ENCODE peak calls at places on chromosome 15, in nine cellular contexts. B, I, T, P, S, O, R, X and L are unnamed samples.

GRCh38 chr15:57961919-57962318 is 103.6 kb downstream of the ALDH1A2 start:
- DNase-seq in B (no peak), I (no peak), T (no peak), P (no peak), S (no peak), O (no peak), R (no peak), X (no peak), L (no peak)

GRCh38 chr15:101675796-101676582 is 23.8 kb upstream of the TM2D3 start:
- DNase-seq in B (peak; percentile 89), I (peak; percentile 63), T (peak; percentile 54), P (peak; percentile 47), S (peak; percentile 72), O (no peak), R (peak; percentile 68), X (peak; percentile 88), L (no peak)

GRCh38 chr15:31338879-31339557 is 12.4 kb downstream of the KLF13 start:
- DNase-seq in B (peak; percentile 79), I (no peak), T (peak; percentile 58), P (peak; percentile 47), S (peak; percentile 27), O (no peak), R (peak; percentile 77), X (peak; percentile 59), L (peak; percentile 64)

GRCh38 chr15:74270854-74271520 is 34.9 kb downstream of the CCDC33 start:
- DNase-seq in B (no peak), I (no peak), T (no peak), P (no peak), S (no peak), O (no peak), R (no peak), X (no peak), L (no peak)

GRCh38 chr15:66071160-66071559 is 182.4 kb downstream of the MEGF11 start:
- DNase-seq in B (no peak), I (no peak), T (no peak), P (no peak), S (no peak), O (no peak), R (no peak), X (no peak), L (no peak)

GRCh38 chr15:83547168-83547567 is 100.0 kb downstream of the SH3GL3 start:
- DNase-seq in B (no peak), I (no peak), T (no peak), P (no peak), S (no peak), O (no peak), R (no peak), X (no peak), L (no peak)

GRCh38 chr15:63323798-63324651 is 46.6 kb downstream of the APH1B start:
- DNase-seq in B (no peak), I (no peak), T (no peak), P (no peak), S (no peak), O (no peak), R (no peak), X (no peak), L (peak; percentile 31)

GRCh38 chr15:58440922-58441321 is 9.1 kb downstream of the LIPC start:
- DNase-seq in B (no peak), I (no peak), T (peak; percentile 85), P (no peak), S (peak; percentile 72), O (no peak), R (no peak), X (no peak), L (no peak)

GRCh38 chr15:72117448-72117697 is 577 bp downstream of the MYO9A start:
- DNase-seq in B (peak; percentile 69), I (peak; percentile 90), T (peak; percentile 87), P (peak; percentile 87), S (peak; percentile 68), O (peak; percentile 76), R (peak; percentile 67), X (peak; percentile 83), L (peak; percentile 79)

GRCh38 chr15:64507293-64507802 is 47.0 kb downstream of the ZNF609 start:
- DNase-seq in B (peak; percentile 92), I (peak; percentile 14), T (peak; percentile 42), P (no peak), S (no peak), O (peak; percentile 62), R (peak; percentile 93), X (peak; percentile 89), L (peak; percentile 68)

GRCh38 chr15:33985287-33985686 is 17.0 kb downstream of the CHRM5 start:
- DNase-seq in B (peak; percentile 90), I (peak; percentile 47), T (peak; percentile 21), P (no peak), S (no peak), O (no peak), R (peak; percentile 93), X (peak; percentile 25), L (no peak)

GRCh38 chr15:60520041-60520824 is 41.3 kb upstream of the ICE2 start:
- DNase-seq in B (peak; percentile 61), I (no peak), T (peak; percentile 43), P (no peak), S (peak; percentile 93), O (no peak), R (peak; percentile 30), X (no peak), L (no peak)

GRCh38 chr15:100043732-100044131 is 298.0 kb downstream of the ADAMTS17 start:
- DNase-seq in B (no peak), I (no peak), T (no peak), P (no peak), S (no peak), O (no peak), R (no peak), X (no peak), L (no peak)

GRCh38 chr15:101439285-101439919 is 50.1 kb downstream of the PCSK6 start:
- DNase-seq in B (no peak), I (no peak), T (peak; percentile 65), P (no peak), S (peak; percentile 10), O (no peak), R (peak; percentile 17), X (peak; percentile 30), L (no peak)

GRCh38 chr15:39491115-39491916 is 89.6 kb upstream of the THBS1 start:
- DNase-seq in B (no peak), I (no peak), T (no peak), P (no peak), S (no peak), O (no peak), R (no peak), X (no peak), L (no peak)

GRCh38 chr15:45168751-45169551 is 18.8 kb downstream of the SHF start:
- DNase-seq in B (no peak), I (no peak), T (no peak), P (no peak), S (no peak), O (no peak), R (no peak), X (no peak), L (peak; percentile 82)

GRCh38 chr15:94745371-94745770 is 514.0 kb downstream of the MCTP2 start:
- DNase-seq in B (no peak), I (peak; percentile 34), T (no peak), P (no peak), S (no peak), O (no peak), R (peak; percentile 7), X (no peak), L (no peak)

DNA sequence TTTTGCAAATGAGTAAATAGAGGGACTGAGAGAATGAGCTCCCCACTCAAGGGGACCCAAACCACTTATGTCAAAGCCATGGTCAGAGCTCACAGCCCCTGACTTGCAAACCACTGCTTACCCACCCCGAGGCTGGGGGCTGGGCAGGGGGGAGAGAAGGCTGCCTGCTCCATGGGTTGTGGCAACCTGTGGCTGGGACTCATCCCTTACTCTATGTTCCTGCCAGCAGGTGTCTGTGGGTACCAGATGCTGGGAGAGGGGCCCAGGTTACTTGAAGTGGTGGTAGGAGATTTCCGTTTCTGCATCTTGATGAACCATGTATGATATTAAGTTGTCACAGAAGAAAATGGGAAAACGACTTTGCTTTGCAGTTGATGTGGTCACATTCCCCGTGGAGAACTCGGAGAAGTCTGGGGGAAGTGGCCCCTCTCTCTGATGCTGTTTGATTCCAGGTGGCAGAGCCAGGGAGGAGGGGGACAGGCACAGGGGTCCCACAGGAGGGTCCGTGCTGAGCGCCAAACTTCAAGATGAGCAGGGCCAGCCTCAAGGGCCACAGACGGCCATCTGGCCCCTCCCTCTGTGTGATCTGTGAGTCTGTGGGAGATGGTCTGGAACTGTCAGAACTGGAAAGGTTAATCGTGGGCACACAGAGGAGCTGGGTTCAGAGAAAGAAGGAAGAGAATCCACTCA is 23.3 kb upstream of the CORO2B start:
- DNase-seq in B (no peak), I (no peak), T (no peak), P (peak; percentile 25), S (no peak), O (no peak), R (no peak), X (no peak), L (no peak)
- TF ChIP-seq CTCF in B (no peak), I (no peak), T (no peak), P (no peak), S (no peak), O (no peak), R (no peak), X (no peak), L (no peak)

GRCh38 chr15:50558012-50558411 is 11.5 kb upstream of the USP50 start:
- DNase-seq in B (no peak), I (no peak), T (no peak), P (no peak), S (no peak), O (no peak), R (no peak), X (no peak), L (no peak)

GRCh38 chr15:50562735-50563640 is 16.5 kb upstream of the USP50 start:
- DNase-seq in B (peak; percentile 4), I (no peak), T (no peak), P (no peak), S (no peak), O (no peak), R (peak; percentile 59), X (no peak), L (no peak)

GRCh38 chr15:50563756-50564155 is 17.3 kb upstream of the USP50 start:
- DNase-seq in B (no peak), I (no peak), T (no peak), P (no peak), S (no peak), O (no peak), R (no peak), X (no peak), L (no peak)
- H3K4me2 ChIP-seq in B (no peak overlapping the region), I (no peak overlapping the region), T (no peak overlapping the region), P (no peak overlapping the region), S (no peak overlapping the region), O (no peak overlapping the region), R (no peak overlapping the region), X (no peak overlapping the region), L (no peak overlapping the region)

DNA sequence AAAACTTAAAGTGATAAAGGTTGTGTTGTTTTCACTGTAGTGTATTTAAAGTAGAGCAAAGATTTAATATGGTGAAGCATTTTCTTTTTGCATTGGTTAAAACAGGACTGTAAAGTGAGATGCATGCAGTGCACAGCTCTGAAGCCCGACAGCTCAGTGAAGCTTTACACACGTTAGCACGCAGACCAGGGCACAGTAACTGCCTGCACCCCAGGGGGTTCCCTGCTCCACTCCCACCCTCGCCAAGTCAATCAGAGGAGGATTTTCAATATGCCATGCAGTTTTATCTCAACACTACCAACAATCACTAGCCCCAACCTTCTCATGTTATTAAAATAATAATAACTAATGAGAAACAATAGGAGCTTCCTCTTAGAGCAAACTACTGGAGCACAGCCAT is 28.1 kb upstream of the BCL2L10 start:
- DNase-seq in B (no peak), I (no peak), T (no peak), P (no peak), S (no peak), O (no peak), R (no peak), X (no peak), L (no peak)
- TF ChIP-seq CTCF in B (no peak), I (no peak), T (no peak), P (no peak), S (no peak), O (no peak), R (no peak), X (no peak), L (no peak)

GRCh38 chr15:48646364-48646763 is 855 bp upstream of the FBN1 start:
- DNase-seq in B (no peak), I (no peak), T (no peak), P (no peak), S (no peak), O (no peak), R (no peak), X (no peak), L (no peak)
- H3K4me2 ChIP-seq in B (peak overlapping the region; percentile 79), I (peak overlapping the region; percentile 97), T (peak overlapping the region; percentile 96), P (peak overlapping the region; percentile 92), S (no peak overlapping the region), O (no peak overlapping the region), R (peak overlapping the region; percentile 84), X (peak overlapping the region; percentile 96), L (peak overlapping the region; percentile 82)